ENCODE peak calls at places on chromosomes 2 and 18, in seven cellular contexts. K, T, D, A, Q, I and Z are unnamed samples.

GRCh38 chr2:31319391-31320175 is 85.6 kb downstream of the EHD3 start:
- DNase-seq in K (peak; percentile 31), T (no peak), D (peak; percentile 68), A (peak; percentile 85), Q (peak; percentile 94), I (no peak), Z (no peak)

GRCh38 chr2:43000242-43001054 is 208.1 kb upstream of the HAAO start:
- DNase-seq in K (peak; percentile 8), T (no peak), D (no peak), A (no peak), Q (no peak), I (peak; percentile 12), Z (no peak)

GRCh38 chr2:174945601-174946260 is 59.5 kb downstream of the CHN1 start:
- DNase-seq in K (no peak), T (no peak), D (no peak), A (peak; percentile 26), Q (peak; percentile 30), I (no peak), Z (no peak)

GRCh38 chr18:12691021-12691420 is 11.5 kb downstream of the CEP76 start:
- DNase-seq in K (no peak), T (no peak), D (no peak), A (no peak), Q (no peak), I (no peak), Z (no peak)

GRCh38 chr2:58039170-58039611 is 7.4 kb upstream of the VRK2 start:
- DNase-seq in K (no peak), T (no peak), D (peak; percentile 64), A (peak; percentile 75), Q (peak; percentile 34), I (no peak), Z (no peak)

GRCh38 chr2:160388464-160389263 is 104.9 kb downstream of the RBMS1 start:
- DNase-seq in K (no peak), T (no peak), D (no peak), A (no peak), Q (no peak), I (no peak), Z (no peak)

GRCh38 chr2:195898505-195898904 is 170.1 kb downstream of the DNAH7 start:
- DNase-seq in K (peak; percentile 77), T (peak; percentile 27), D (peak; percentile 97), A (peak; percentile 100), Q (peak; percentile 100), I (peak; percentile 15), Z (peak; percentile 76)

GRCh38 chr2:190887089-190887488 is 6.5 kb downstream of the GLS start:
- DNase-seq in K (no peak), T (no peak), D (no peak), A (peak; percentile 36), Q (no peak), I (no peak), Z (no peak)

GRCh38 chr18:2715990-2716389 is 60.5 kb downstream of the SMCHD1 start:
- DNase-seq in K (no peak), T (no peak), D (no peak), A (peak; percentile 68), Q (peak; percentile 31), I (no peak), Z (no peak)

GRCh38 chr2:23760746-23761145 is 166.2 kb downstream of the ATAD2B start:
- DNase-seq in K (no peak), T (no peak), D (peak; percentile 78), A (peak; percentile 80), Q (peak; percentile 90), I (no peak), Z (no peak)

GRCh38 chr2:113201496-113202304 is 27.9 kb downstream of the PSD4 start:
- DNase-seq in K (no peak), T (no peak), D (no peak), A (no peak), Q (no peak), I (no peak), Z (peak; percentile 47)

GRCh38 chr2:99821572-99822369 is 320.6 kb downstream of the AFF3 start:
- DNase-seq in K (no peak), T (no peak), D (peak; percentile 17), A (peak; percentile 90), Q (peak; percentile 71), I (no peak), Z (no peak)

GRCh38 chr2:2542966-2543555 is 212.0 kb upstream of the MYT1L start:
- DNase-seq in K (no peak), T (no peak), D (no peak), A (no peak), Q (no peak), I (no peak), Z (no peak)

GRCh38 chr2:41879367-41879871 is 168.4 kb upstream of the PKDCC start:
- DNase-seq in K (no peak), T (no peak), D (peak; percentile 69), A (no peak), Q (peak; percentile 39), I (no peak), Z (no peak)

GRCh38 chr2:96353606-96354095 is 18.1 kb downstream of the NCAPH start:
- DNase-seq in K (no peak), T (no peak), D (peak; percentile 41), A (no peak), Q (no peak), I (no peak), Z (no peak)

GRCh38 chr2:51505533-51505932 is 473.6 kb upstream of the NRXN1 start:
- DNase-seq in K (no peak), T (peak; percentile 22), D (no peak), A (no peak), Q (no peak), I (no peak), Z (no peak)

GRCh38 chr18:44796505-44797198 is 116.0 kb downstream of the SETBP1 start:
- DNase-seq in K (no peak), T (no peak), D (no peak), A (no peak), Q (no peak), I (peak; percentile 41), Z (no peak)

GRCh38 chr18:44801796-44802195 is 121.1 kb downstream of the SETBP1 start:
- DNase-seq in K (no peak), T (no peak), D (no peak), A (no peak), Q (no peak), I (no peak), Z (no peak)

GRCh38 chr18:44798433-44799048 is 117.9 kb downstream of the SETBP1 start:
- DNase-seq in K (no peak), T (no peak), D (no peak), A (no peak), Q (no peak), I (peak; percentile 41), Z (no peak)

GRCh38 chr18:44802508-44802907 is 121.8 kb downstream of the SETBP1 start:
- DNase-seq in K (no peak), T (no peak), D (peak; percentile 17), A (peak; percentile 9), Q (peak; percentile 49), I (no peak), Z (no peak)

GRCh38 chr18:44799422-44800421 is 119.0 kb downstream of the SETBP1 start:
- DNase-seq in K (no peak), T (no peak), D (no peak), A (no peak), Q (no peak), I (no peak), Z (no peak)
- H3K4me1 ChIP-seq in K (no peaks in the 10 kb centered on the region), T (peaks cover 11% of the 10 kb centered on the region), D (peaks cover 63% of the 10 kb centered on the region), A (peaks cover 3% of the 10 kb centered on the region), Q (peaks cover 6% of the 10 kb centered on the region), I (peaks cover 58% of the 10 kb centered on the region), Z (peaks cover 6% of the 10 kb centered on the region)

GRCh38 chr2:241931084-241931975 is 61.8 kb downstream of the RTP5 start:
- DNase-seq in K (no peak), T (no peak), D (no peak), A (no peak), Q (no peak), I (peak; percentile 11), Z (no peak)
- H3K27ac ChIP-seq in K (no peak overlapping the region), T (no peak overlapping the region), D (no peak overlapping the region), A (no peak overlapping the region), Q (no peak overlapping the region), I (peak overlapping the region; percentile 28), Z (no peak overlapping the region)

GRCh38 chr2:47021301-47022009 is 105.8 kb upstream of the MCFD2 start:
- DNase-seq in K (peak; percentile 62), T (no peak), D (no peak), A (no peak), Q (no peak), I (no peak), Z (no peak)
- H3K4me1 ChIP-seq in K (peaks cover 8% of the 10 kb centered on the region), T (no peaks in the 10 kb centered on the region), D (peaks cover 3% of the 10 kb centered on the region), A (no peaks in the 10 kb centered on the region), Q (peaks cover under 1% of the 10 kb centered on the region), I (no peaks in the 10 kb centered on the region), Z (no peaks in the 10 kb centered on the region)

GRCh38 chr2:203803046-203803429 is 64.5 kb upstream of the CTLA4 start:
- DNase-seq in K (no peak), T (no peak), D (no peak), A (no peak), Q (no peak), I (no peak), Z (no peak)

GRCh38 chr2:203802277-203803045 is 65.1 kb upstream of the CTLA4 start:
- DNase-seq in K (no peak), T (no peak), D (peak; percentile 72), A (peak; percentile 50), Q (no peak), I (no peak), Z (no peak)

GRCh38 chr2:203804766-203805484 is 62.6 kb upstream of the CTLA4 start:
- DNase-seq in K (no peak), T (no peak), D (peak; percentile 75), A (peak; percentile 55), Q (no peak), I (no peak), Z (no peak)

GRCh38 chr2:203805485-203805838 is 62.1 kb upstream of the CTLA4 start:
- DNase-seq in K (no peak), T (no peak), D (no peak), A (no peak), Q (no peak), I (no peak), Z (no peak)

DNA sequence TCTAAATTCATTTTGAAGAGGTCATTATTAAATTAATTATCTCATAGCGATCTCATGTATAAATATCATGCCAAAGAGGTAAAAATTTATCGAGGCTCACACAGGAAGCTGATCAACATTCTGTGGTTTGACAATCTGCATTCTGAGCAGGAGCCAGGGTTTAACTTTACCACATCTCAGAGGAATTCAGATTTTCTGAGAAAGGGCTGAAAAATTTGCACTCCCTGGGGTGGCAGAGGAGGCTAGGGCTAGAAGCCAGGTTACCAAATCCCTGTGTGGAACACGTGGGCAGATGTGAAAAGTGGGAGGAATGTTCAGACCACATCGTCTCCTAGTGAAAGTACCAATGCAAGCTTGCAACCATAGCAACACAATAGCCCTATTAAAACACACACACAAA is 63.5 kb upstream of the CTLA4 start:
- DNase-seq in K (peak; percentile 68), T (no peak), D (peak; percentile 99), A (peak; percentile 96), Q (peak; percentile 91), I (no peak), Z (no peak)
- H3K27ac ChIP-seq in K (peak overlapping the region; percentile 35), T (no peak overlapping the region), D (no peak overlapping the region), A (no peak overlapping the region), Q (peak overlapping the region; percentile 80), I (no peak overlapping the region), Z (peak overlapping the region; percentile 56)

GRCh38 chr2:36360834-36361233 is 5.3 kb downstream of the CRIM1 start:
- DNase-seq in K (no peak), T (no peak), D (no peak), A (no peak), Q (no peak), I (no peak), Z (no peak)
- H3K4me1 ChIP-seq in K (peaks cover 19% of the 10 kb centered on the region), T (peaks cover 8% of the 10 kb centered on the region), D (no peaks in the 10 kb centered on the region), A (peaks cover 35% of the 10 kb centered on the region), Q (peaks cover 21% of the 10 kb centered on the region), I (no peaks in the 10 kb centered on the region), Z (peaks cover 48% of the 10 kb centered on the region)